ENCODE peak calls at places on chromosome 21, in ten cellular contexts. P is stimulated activated CD4-positive, alpha-beta T cell treated with anti-CD3 and anti-CD28 coated beads, Interleukin-1b, Interleukin-23, amount 100 ng/mL, for 24 hours; N is CD8-positive, alpha-beta T cell; Q is activated effector memory CD4-positive, alpha-beta T cell treated with Interleukin-2 at 50 U/mL for 16 hours; D is T-helper 2 cell; T is osteocyte; K is T-helper 1 cell; W is stimulated activated effector memory CD8-positive, alpha-beta T cell treated with anti-CD3 and anti-CD28 coated beads, Interleukin-12 subunit alpha, Interleukin-12 subunit beta, amount 100 ng/mL, for 72 hours; Z is AG04450; J is fibroblast of villous mesenchyme. Y is an unnamed sample.

GRCh38 chr21:45612096-45613019 is 31.2 kb upstream of the PCBP3 start:
- DNase-seq in N (no peak), P (no peak), D (no peak), J (peak; percentile 73), Q (no peak), T (no peak), Z (peak; percentile 67), K (no peak), W (no peak), Y (no peak)

GRCh38 chr21:42461881-42462877 is 33.8 kb downstream of the RSPH1 start:
- DNase-seq in N (no peak), Z (no peak), Q (no peak), D (no peak), J (no peak), W (no peak), T (no peak), P (no peak), K (no peak), Y (no peak)

GRCh38 chr21:41783476-41784150 is 16.8 kb upstream of the RIPK4 start:
- DNase-seq in W (no peak), K (no peak), Q (no peak), T (no peak), Z (no peak), D (no peak), J (peak; percentile 70), N (no peak), P (no peak), Y (no peak)

GRCh38 chr21:39390212-39390765 is 41.4 kb upstream of the HMGN1 start:
- DNase-seq in D (no peak), Z (no peak), T (no peak), N (no peak), J (no peak), Q (no peak), W (no peak), P (no peak), K (no peak), Y (no peak)

GRCh38 chr21:38852278-38852677 is 46.5 kb downstream of the ETS2 start:
- DNase-seq in Q (no peak), T (peak; percentile 21), J (no peak), D (no peak), Z (no peak), W (no peak), N (no peak), K (no peak), P (no peak), Y (no peak)

GRCh38 chr21:45012661-45013270 is 61.6 kb upstream of the ADARB1 start:
- DNase-seq in W (no peak), Z (no peak), J (no peak), D (no peak), K (no peak), P (no peak), N (no peak), T (no peak), Q (no peak), Y (no peak)

GRCh38 chr21:38165466-38166213 is 91.2 kb upstream of the KCNJ15 start:
- DNase-seq in N (no peak), Z (peak; percentile 16), J (peak; percentile 75), K (no peak), W (no peak), D (no peak), P (no peak), T (no peak), Q (no peak), Y (no peak)

GRCh38 chr21:29056538-29057050 is 16.9 kb downstream of the CCT8 start:
- DNase-seq in K (no peak), D (no peak), Z (no peak), Q (no peak), J (peak; percentile 87), T (no peak), N (no peak), W (no peak), P (no peak), Y (no peak)

GRCh38 chr21:17636711-17637110 is 24.0 kb upstream of the BTG3 start:
- DNase-seq in Z (no peak), J (no peak), N (no peak), P (no peak), Q (no peak), D (no peak), T (no peak), K (no peak), W (no peak), Y (no peak)

GRCh38 chr21:36700961-36701911 is 2.3 kb downstream of the SIM2 start:
- DNase-seq in D (no peak), T (no peak), K (no peak), J (no peak), W (no peak), P (no peak), Z (no peak), N (no peak), Q (no peak), Y (no peak)

GRCh38 chr21:16841917-16842316 is 670.9 kb upstream of the CXADR start:
- DNase-seq in N (no peak), Z (no peak), T (no peak), W (no peak), Q (no peak), P (no peak), K (no peak), D (no peak), J (no peak), Y (no peak)

GRCh38 chr21:44439211-44439600 is 16.1 kb upstream of the LRRC3 start:
- DNase-seq in N (no peak), J (no peak), T (no peak), K (no peak), Q (no peak), Z (no peak), P (no peak), W (no peak), D (no peak), Y (no peak)

GRCh38 chr21:40732998-40733397 is 114.0 kb downstream of the DSCAM start:
- DNase-seq in K (no peak), D (no peak), J (no peak), Q (no peak), T (no peak), N (no peak), P (no peak), Z (no peak), W (no peak), Y (no peak)

GRCh38 chr21:45499201-45499750 is 43.0 kb downstream of the SLC19A1 start:
- DNase-seq in J (no peak), Z (no peak), K (no peak), W (no peak), Q (no peak), D (no peak), N (no peak), P (no peak), T (no peak), Y (no peak)

GRCh38 chr21:34558960-34559631 is 47.1 kb upstream of the KCNE1 start:
- DNase-seq in J (no peak), P (no peak), K (no peak), Q (no peak), T (no peak), D (no peak), W (no peak), N (no peak), Z (no peak), Y (no peak)

GRCh38 chr21:17612023-17612564 is 607 bp downstream of the BTG3 start:
- DNase-seq in D (peak; percentile 18), T (no peak), W (no peak), K (peak; percentile 9), Z (no peak), P (no peak), N (peak; percentile 22), Q (no peak), J (peak; percentile 47), Y (peak; percentile 0)

GRCh38 chr21:43959231-43960041 is 52.7 kb upstream of the TRAPPC10 start:
- DNase-seq in K (peak; percentile 6), N (no peak), W (no peak), Q (no peak), Z (no peak), T (no peak), J (no peak), P (no peak), D (no peak), Y (no peak)

GRCh38 chr21:19995253-19995652 is 1003.0 kb upstream of the NCAM2 start:
- DNase-seq in T (no peak), N (no peak), J (no peak), P (no peak), Q (no peak), Z (no peak), D (no peak), W (no peak), K (no peak), Y (no peak)

GRCh38 chr21:29155118-29155932 is 24.9 kb downstream of the MAP3K7CL start:
- DNase-seq in N (no peak), K (no peak), T (no peak), Q (no peak), W (no peak), D (no peak), P (no peak), Z (no peak), J (peak; percentile 94), Y (no peak)

GRCh38 chr21:16079830-16080229 is 350.0 kb downstream of the USP25 start:
- DNase-seq in J (peak; percentile 31), Q (no peak), W (no peak), Z (no peak), D (no peak), N (no peak), K (no peak), P (no peak), T (no peak), Y (no peak)

GRCh38 chr21:28317177-28317950 is 675.3 kb downstream of the LTN1 start:
- DNase-seq in D (no peak), N (no peak), K (no peak), W (no peak), Q (no peak), J (no peak), T (no peak), P (no peak), Z (no peak), Y (no peak)

GRCh38 chr21:32499249-32500055 is 85.9 kb downstream of the TCP10L start:
- DNase-seq in W (no peak), J (peak; percentile 70), T (no peak), P (no peak), Z (no peak), D (no peak), K (no peak), Q (no peak), N (no peak), Y (no peak)

GRCh38 chr21:44699502-44700001 is 2.6 kb downstream of the KRTAP10-12 start:
- DNase-seq in T (peak; percentile 81), P (no peak), Z (no peak), W (no peak), N (peak; percentile 4), Q (no peak), K (no peak), J (no peak), D (no peak), Y (peak; percentile 21)

GRCh38 chr21:31142600-31142999 is 104.3 kb upstream of the KRTAP19-8 start:
- DNase-seq in T (no peak), Q (no peak), K (peak; percentile 14), J (no peak), D (no peak), Z (no peak), N (peak; percentile 41), P (no peak), W (no peak), Y (peak; percentile 17)